ENCODE peak calls at places on chromosomes 6 and 20, in nine cellular contexts. L, Q, W, S, F, M, Z, I and D are unnamed samples.
A peak's percentile ranks its signal among the peaks of the same experiment; 100 is the strongest.

GRCh38 chr6:13813011-13813410 is 1.3 kb downstream of the MCUR1 start:
- DNase-seq in S (no peak), W (no peak), L (no peak), I (no peak), M (no peak), F (no peak), Z (no peak), Q (no peak), D (no peak)

GRCh38 chr6:46903175-46903574 is 18.6 kb downstream of the ADGRF5 start:
- DNase-seq in Q (no peak), F (no peak), M (no peak), L (no peak), S (no peak), W (no peak), Z (no peak), I (no peak), D (no peak)

GRCh38 chr6:155224031-155224451 is 39.8 kb upstream of the CLDN20 start:
- DNase-seq in Z (peak; percentile 72), F (peak; percentile 95), W (peak; percentile 78), L (peak; percentile 42), I (no peak), M (no peak), S (peak; percentile 77), Q (no peak), D (no peak)

GRCh38 chr6:148348335-148348734 is 5.7 kb downstream of the SASH1 start:
- DNase-seq in Q (no peak), M (no peak), W (no peak), F (no peak), L (no peak), S (no peak), Z (no peak), I (no peak), D (no peak)

GRCh38 chr6:45990162-45990561 is 25.5 kb downstream of the CLIC5 start:
- DNase-seq in M (no peak), W (no peak), Z (no peak), S (no peak), Q (no peak), L (no peak), I (no peak), F (no peak), D (no peak)

GRCh38 chr6:131135244-131136020 is at the start of gene AKAP7:
- DNase-seq in M (peak; percentile 42), Z (peak; percentile 73), S (peak; percentile 75), W (peak; percentile 74), I (peak; percentile 34), F (peak; percentile 50), L (peak; percentile 26), Q (peak; percentile 31), D (peak; percentile 75)

GRCh38 chr6:157682856-157683481 is 140.1 kb upstream of the SNX9 start:
- DNase-seq in S (no peak), W (peak; percentile 69), I (no peak), L (no peak), M (no peak), F (peak; percentile 84), Z (no peak), Q (no peak), D (no peak)

GRCh38 chr6:90226257-90226656 is 70.4 kb downstream of the BACH2 start:
- DNase-seq in W (peak; percentile 5), L (no peak), Q (no peak), F (peak; percentile 13), I (no peak), M (no peak), Z (no peak), S (no peak), D (no peak)

GRCh38 chr6:117947234-117947633 is 40.2 kb downstream of the SLC35F1 start:
- DNase-seq in W (no peak), Q (no peak), M (no peak), F (no peak), I (no peak), S (no peak), L (no peak), Z (no peak), D (no peak)

GRCh38 chr6:50952092-50952932 is 133.6 kb downstream of the TFAP2B start:
- DNase-seq in Q (no peak), M (no peak), S (no peak), I (no peak), F (no peak), W (peak; percentile 9), L (no peak), Z (peak; percentile 10), D (no peak)

GRCh38 chr6:148819852-148820251 is 73.0 kb downstream of the UST start:
- DNase-seq in Q (no peak), I (no peak), S (no peak), L (no peak), F (no peak), M (no peak), W (no peak), Z (no peak), D (no peak)

GRCh38 chr20:59559024-59559817 is 45.1 kb upstream of the PHACTR3 start:
- DNase-seq in I (no peak), L (no peak), W (no peak), Q (no peak), M (no peak), S (no peak), Z (no peak), F (no peak), D (no peak)

GRCh38 chr6:8243462-8243861 is 141.1 kb upstream of the EEF1E1 start:
- DNase-seq in L (no peak), M (no peak), I (no peak), F (peak; percentile 89), S (no peak), Q (no peak), Z (peak; percentile 64), W (peak; percentile 13), D (no peak)

GRCh38 chr6:166005401-166005845 is 162.2 kb downstream of the TBXT start:
- DNase-seq in F (peak; percentile 83), I (no peak), W (no peak), M (no peak), Q (no peak), S (no peak), L (no peak), Z (no peak), D (no peak)

GRCh38 chr6:5827061-5828037 is 179.4 kb downstream of the NRN1 start:
- DNase-seq in W (no peak), S (no peak), I (no peak), F (no peak), L (peak; percentile 53), Z (no peak), Q (no peak), M (no peak), D (no peak)

GRCh38 chr20:24362080-24362479 is 107.3 kb upstream of the SYNDIG1 start:
- DNase-seq in F (no peak), I (no peak), M (no peak), Q (no peak), S (no peak), W (no peak), L (no peak), Z (no peak), D (no peak)

GRCh38 chr6:31769684-31770371 is 7.3 kb downstream of the VWA7 start:
- DNase-seq in S (peak; percentile 92), W (peak; percentile 50), M (peak; percentile 72), Z (peak; percentile 34), L (peak; percentile 84), I (peak; percentile 62), F (peak; percentile 52), Q (peak; percentile 87), D (peak; percentile 96)

GRCh38 chr6:137878810-137879285 is 11.8 kb downstream of the TNFAIP3 start:
- DNase-seq in Z (no peak), I (no peak), F (peak; percentile 24), W (no peak), L (no peak), S (no peak), M (peak; percentile 45), Q (no peak), D (no peak)

GRCh38 chr6:108157972-108158441 is 7.8 kb upstream of the NR2E1 start:
- DNase-seq in W (no peak), Q (no peak), Z (no peak), M (no peak), F (no peak), S (peak; percentile 31), I (no peak), L (no peak), D (no peak)

GRCh38 chr20:21832442-21833152 is 127.1 kb downstream of the PAX1 start:
- DNase-seq in W (no peak), M (no peak), L (no peak), Q (no peak), Z (no peak), F (no peak), S (no peak), I (no peak), D (no peak)